ENCODE peak calls at places on chromosomes 5 and 9, in six cellular contexts. N is H1, L is K562, R is HepG2, O is HCT116, V is GM12878. I is an unnamed sample.

GRCh38 chr9:33167949-33168535 is 906 bp upstream of the B4GALT1 start:
- DNase-seq in N (no peak), L (peak; percentile 70), R (no peak), O (no peak), V (no peak), I (no peak)

GRCh38 chr9:31185831-31186230 is 1198.6 kb upstream of the ACO1 start:
- DNase-seq in N (no peak), L (no peak), R (no peak), O (no peak), V (no peak), I (no peak)

GRCh38 chr9:512555-513272 is 298.0 kb downstream of the DOCK8 start:
- DNase-seq in N (no peak), L (no peak), R (no peak), O (no peak), V (no peak), I (no peak)

GRCh38 chr9:126877418-126877817 is 17.0 kb downstream of the ZBTB34 start:
- DNase-seq in N (no peak), L (no peak), R (no peak), O (no peak), V (no peak), I (no peak)

GRCh38 chr9:129570450-129571297 is 50.2 kb downstream of the C9orf50 start:
- DNase-seq in N (no peak), L (peak; percentile 89), R (peak; percentile 75), O (peak; percentile 70), V (no peak), I (no peak)

GRCh38 chr5:38878391-38879090 is 32.7 kb downstream of the OSMR start:
- DNase-seq in N (no peak), L (no peak), R (no peak), O (no peak), V (no peak), I (no peak)

GRCh38 chr5:137215780-137216179 is 283.3 kb downstream of the SPOCK1 start:
- DNase-seq in N (no peak), L (no peak), R (peak; percentile 82), O (no peak), V (no peak), I (no peak)

GRCh38 chr9:121819511-121820231 is 168.2 kb downstream of the DAB2IP start:
- DNase-seq in N (peak; percentile 25), L (no peak), R (no peak), O (no peak), V (no peak), I (peak; percentile 89)

GRCh38 chr5:1124181-1125029 is 12.5 kb upstream of the SLC12A7 start:
- DNase-seq in N (no peak), L (no peak), R (no peak), O (no peak), V (no peak), I (peak; percentile 86)

GRCh38 chr5:142881076-142881466 is 110.9 kb downstream of the ARHGAP26 start:
- DNase-seq in N (no peak), L (no peak), R (no peak), O (no peak), V (no peak), I (no peak)

GRCh38 chr5:99900302-99900811 is 634.8 kb upstream of the FAM174A start:
- DNase-seq in N (no peak), L (no peak), R (no peak), O (peak; percentile 69), V (no peak), I (no peak)

GRCh38 chr9:130899051-130899748 is 2.6 kb upstream of the QRFP start:
- DNase-seq in N (no peak), L (no peak), R (no peak), O (no peak), V (no peak), I (no peak)

GRCh38 chr5:131682824-131683223 is 47.8 kb upstream of the RAPGEF6 start:
- DNase-seq in N (no peak), L (no peak), R (no peak), O (no peak), V (no peak), I (no peak)
- H4K20me1 ChIP-seq in N (no peaks in the 10 kb centered on the region), L (no peaks in the 10 kb centered on the region), R (no peaks in the 10 kb centered on the region), O (no peaks in the 10 kb centered on the region), V (no peaks in the 10 kb centered on the region), I (no peaks in the 10 kb centered on the region)

GRCh38 chr9:15505927-15506326 is 4.8 kb downstream of the PSIP1 start:
- DNase-seq in N (no peak), L (no peak), R (no peak), O (no peak), V (no peak), I (no peak)
- TF ChIP-seq JUND in N (no peak), L (no peak), R (no peak), O (no peak), V (no peak), I (no peak)

GRCh38 chr5:174837919-174838902 is 113.8 kb downstream of the MSX2 start:
- DNase-seq in N (no peak), L (no peak), R (no peak), O (peak; percentile 16), V (no peak), I (peak; percentile 17)
- H4K20me1 ChIP-seq in N (no peaks in the 10 kb centered on the region), L (no peaks in the 10 kb centered on the region), R (no peaks in the 10 kb centered on the region), O (no peaks in the 10 kb centered on the region), V (no peaks in the 10 kb centered on the region), I (no peaks in the 10 kb centered on the region)

GRCh38 chr5:139795074-139796001 is at the start of gene PSD2:
- DNase-seq in N (no peak), L (peak; percentile 32), R (no peak), O (no peak), V (no peak), I (peak; percentile 89)
- TF ChIP-seq JUND in N (no peak), L (no peak), R (no peak), O (no peak), V (no peak), I (no peak)